ENCODE peak calls at places on chromosomes 6 and 20, in five cellular contexts. L is K562, J is A549, D is upper lobe of left lung, H is tibial nerve. I is an unnamed sample.

GRCh38 chr6:33577106-33577535 is 3.0 kb downstream of the BAK1 start:
- DNase-seq in J (no peak), D (no peak), H (no peak), L (no peak), I (peak; percentile 73)

GRCh38 chr6:157650801-157651200 is 172.2 kb upstream of the SNX9 start:
- DNase-seq in D (no peak), L (no peak), J (no peak), H (no peak), I (no peak)

GRCh38 chr6:133886104-133886503 is 2.8 kb upstream of the TCF21 start:
- DNase-seq in D (no peak), L (no peak), J (no peak), H (no peak), I (no peak)

GRCh38 chr20:1965520-1966278 is 28.2 kb downstream of the PDYN start:
- DNase-seq in J (peak; percentile 84), L (peak; percentile 76), H (peak; percentile 82), D (peak; percentile 89), I (peak; percentile 87)

GRCh38 chr6:19369770-19370169 is 467.4 kb upstream of the ID4 start:
- DNase-seq in D (no peak), L (no peak), H (no peak), J (no peak), I (no peak)

GRCh38 chr20:60262967-60263603 is 304.9 kb downstream of the CDH26 start:
- DNase-seq in D (no peak), J (peak; percentile 30), L (peak; percentile 62), H (no peak), I (peak; percentile 58)

GRCh38 chr6:166929534-166930189 is 26.7 kb downstream of the RNASET2 start:
- DNase-seq in H (no peak), J (no peak), D (peak; percentile 47), L (no peak), I (peak; percentile 64)

GRCh38 chr6:109671721-109672120 is 19.3 kb downstream of the AK9 start:
- DNase-seq in J (no peak), L (no peak), H (no peak), D (no peak), I (no peak)

GRCh38 chr6:53361549-53362031 is 12.8 kb upstream of the ELOVL5 start:
- DNase-seq in H (no peak), D (no peak), J (no peak), L (no peak), I (no peak)

GRCh38 chr6:167396659-167397490 is 72.0 kb downstream of the TTLL2 start:
- DNase-seq in L (no peak), H (no peak), D (no peak), J (no peak), I (no peak)

GRCh38 chr6:93424303-93425064 is 5.1 kb upstream of the EPHA7 start:
- DNase-seq in J (no peak), L (no peak), H (no peak), D (no peak), I (peak; percentile 20)

GRCh38 chr20:36761125-36761524 is 12.4 kb downstream of the DSN1 start:
- DNase-seq in L (no peak), D (no peak), H (no peak), J (no peak), I (no peak)

GRCh38 chr20:51631011-51631950 is 88.8 kb upstream of the NFATC2 start:
- DNase-seq in D (no peak), J (peak; percentile 93), H (peak; percentile 83), L (peak; percentile 53), I (peak; percentile 95)

GRCh38 chr20:3483784-3484183 is 13.0 kb downstream of the ATRN start:
- DNase-seq in J (no peak), H (no peak), L (no peak), D (no peak), I (no peak)

GRCh38 chr6:140153703-140154102 is 779.3 kb upstream of the CITED2 start:
- DNase-seq in L (peak; percentile 18), J (no peak), D (no peak), H (no peak), I (no peak)

GRCh38 chr6:10202111-10202510 is 212.8 kb downstream of the TFAP2A start:
- DNase-seq in J (no peak), D (no peak), H (no peak), L (no peak), I (no peak)

GRCh38 chr20:58712116-58712822 is 19.7 kb downstream of the NPEPL1 start:
- DNase-seq in L (no peak), D (no peak), J (no peak), H (peak; percentile 2), I (peak; percentile 1)

GRCh38 chr6:38907264-38907663 is 141.3 kb upstream of the GLP1R start:
- DNase-seq in H (no peak), J (no peak), L (no peak), D (no peak), I (no peak)

GRCh38 chr6:137399949-137400443 is 94.2 kb downstream of the OLIG3 start:
- DNase-seq in H (no peak), J (no peak), D (no peak), L (no peak), I (no peak)

GRCh38 chr6:111555041-111555440 is 50.6 kb downstream of the TRAF3IP2 start:
- DNase-seq in J (no peak), D (no peak), H (peak; percentile 62), L (no peak), I (no peak)

GRCh38 chr20:63124092-63124781 is 91.7 kb downstream of the YTHDF1 start:
- DNase-seq in J (no peak), H (no peak), L (no peak), D (peak; percentile 54), I (no peak)

GRCh38 chr6:111727798-111728197 is 122.1 kb upstream of the TRAF3IP2 start:
- DNase-seq in L (no peak), J (no peak), D (no peak), H (no peak), I (no peak)

GRCh38 chr6:28981391-28981832 is 23.7 kb downstream of the ZNF311 start:
- DNase-seq in D (no peak), L (no peak), H (peak; percentile 71), J (no peak), I (peak; percentile 70)

GRCh38 chr6:45477785-45478184 is 100.1 kb upstream of the SUPT3H start:
- DNase-seq in J (no peak), D (no peak), H (no peak), L (no peak), I (no peak)

GRCh38 chr6:11328613-11329247 is 96.3 kb upstream of the NEDD9 start:
- DNase-seq in D (no peak), J (no peak), H (no peak), L (no peak), I (no peak)

GRCh38 chr20:62907377-62908317 is 18.7 kb downstream of the DIDO1 start:
- DNase-seq in H (no peak), D (no peak), L (peak; percentile 42), J (no peak), I (peak; percentile 44)

GRCh38 chr6:125871365-125871764 is 80.6 kb downstream of the NCOA7 start:
- DNase-seq in D (no peak), H (no peak), J (no peak), L (no peak), I (no peak)

GRCh38 chr6:114404339-114404955 is 61.6 kb upstream of the HS3ST5 start:
- DNase-seq in D (no peak), L (no peak), J (no peak), H (no peak), I (no peak)

GRCh38 chr20:47785321-47785899 is at the start of gene SULF2:
- DNase-seq in L (no peak), J (no peak), H (no peak), D (peak; percentile 89), I (no peak)
- H3K4me3 ChIP-seq in L (no peak within 1 kb of the TSS), J (peak within 1 kb of the TSS; percentile 69), H (peak within 1 kb of the TSS; percentile 43), D (peak within 1 kb of the TSS; percentile 48), I (no peak within 1 kb of the TSS)

DNA sequence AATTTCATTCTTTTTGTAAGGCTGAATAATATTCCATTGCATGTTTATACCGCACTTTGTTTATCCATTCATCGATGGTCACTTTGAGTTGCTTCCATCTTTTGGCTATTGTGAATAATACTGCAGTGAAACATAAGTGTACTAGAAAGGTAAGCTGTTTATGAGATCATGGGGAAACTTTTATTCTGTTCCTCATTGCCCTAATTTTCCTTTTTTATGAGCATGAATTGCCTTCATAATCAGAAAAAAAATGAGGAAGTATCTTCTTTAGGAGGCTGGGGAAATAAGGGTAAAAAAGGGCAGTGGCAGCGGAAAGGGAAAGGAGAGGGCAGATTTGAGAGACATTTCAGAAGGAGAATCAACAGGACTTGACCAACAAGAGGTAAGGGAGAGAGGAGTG is 14.3 kb upstream of the SERINC3 start:
- DNase-seq in D (no peak), J (no peak), H (no peak), L (no peak), I (peak; percentile 22)
- TF ChIP-seq POLR2A in D (no peak), J (no peak), H (no peak), L (no peak), I (no peak)

GRCh38 chr20:57291003-57291402 is 24.6 kb upstream of the BMP7 start:
- DNase-seq in J (no peak), L (no peak), D (no peak), H (no peak), I (no peak)
- TF ChIP-seq CTCF in J (no peak), L (no peak), D (no peak), H (no peak), I (no peak)

DNA sequence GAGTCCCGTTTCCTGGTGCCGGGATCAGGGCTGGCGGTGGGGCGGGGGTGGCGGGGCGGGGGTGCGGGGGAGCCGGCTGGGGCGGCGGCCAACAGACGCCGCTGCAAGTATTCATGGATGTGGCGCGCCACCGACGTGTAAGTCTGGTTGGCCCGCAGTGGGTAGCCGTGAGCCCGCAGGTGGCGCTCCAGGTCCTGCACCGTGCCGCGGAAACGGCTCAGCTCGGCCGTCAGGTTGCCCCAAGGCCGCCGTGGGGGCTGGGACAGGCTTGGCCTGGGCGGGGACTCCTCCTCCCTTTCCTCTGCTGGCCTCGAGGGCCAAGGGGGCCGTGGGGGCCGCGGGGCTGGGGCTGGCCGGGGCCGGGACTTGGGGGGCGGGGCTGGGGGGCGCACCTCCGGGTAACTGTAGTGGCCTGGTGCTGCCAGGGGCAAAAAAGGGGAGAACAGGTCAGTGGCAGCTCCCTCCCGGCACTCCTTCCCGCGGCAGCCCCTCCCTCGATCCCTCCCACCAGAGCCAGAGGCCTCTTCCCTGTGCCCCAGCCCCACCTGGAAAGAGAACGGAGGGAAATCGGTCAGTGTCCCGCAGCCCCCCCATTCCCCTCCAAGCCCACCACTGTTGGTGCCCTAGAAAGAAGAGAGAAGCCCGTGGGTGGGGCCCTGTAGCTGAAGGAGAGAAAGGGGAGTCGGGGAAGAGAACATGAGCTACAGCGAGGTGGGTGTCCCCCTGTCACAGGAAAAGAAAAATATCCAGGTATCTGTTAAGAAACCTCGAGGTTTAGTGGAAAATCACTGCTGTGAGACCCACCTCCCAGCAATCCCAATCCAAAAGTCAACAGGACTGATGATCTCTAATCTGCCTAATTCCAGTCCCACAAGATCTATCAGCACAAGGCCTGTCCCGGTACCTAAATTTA is 21.3 kb downstream of the TNXB start:
- DNase-seq in J (peak; percentile 63), D (peak; percentile 94), H (peak; percentile 70), L (peak; percentile 90), I (peak; percentile 85)
- H3K4me3 ChIP-seq in J (peak overlapping the region; percentile 33), D (peak overlapping the region; percentile 12), H (no peak overlapping the region), L (no peak overlapping the region), I (no peak overlapping the region)

GRCh38 chr20:46710149-46710913 is 882 bp downstream of the SLC2A10 start:
- DNase-seq in L (no peak), D (no peak), J (no peak), H (no peak), I (no peak)

GRCh38 chr20:46708172-46708860 is 1.1 kb upstream of the SLC2A10 start:
- DNase-seq in L (no peak), H (no peak), J (no peak), D (no peak), I (no peak)

GRCh38 chr20:46706242-46706641 is 3.2 kb upstream of the SLC2A10 start:
- DNase-seq in L (no peak), D (no peak), H (no peak), J (no peak), I (no peak)

GRCh38 chr20:46709459-46710148 is at the start of gene SLC2A10:
- DNase-seq in D (peak; percentile 93), L (peak; percentile 47), J (no peak), H (peak; percentile 51), I (peak; percentile 20)

GRCh38 chr20:46709055-46709458 is 392 bp upstream of the SLC2A10 start:
- DNase-seq in J (no peak), H (no peak), L (no peak), D (no peak), I (no peak)
- TF ChIP-seq POLR2A in J (no peak), H (no peak), L (no peak), D (no peak), I (no peak)